ENCODE peak calls at places on chromosomes 12 and 14, in nine cellular contexts. G is endothelial cell of umbilical vein, Z is vagina, F is WERI-Rb-1, U is BE2C, N is tibial artery, L is mammary epithelial cell, B is A673, J is kidney epithelial cell. H is an unnamed sample.
A peak's percentile ranks its signal among the peaks of the same experiment; 100 is the strongest.

GRCh38 chr12:90816353-90817089 is 138.5 kb downstream of the CCER1 start:
- DNase-seq in G (peak; percentile 91), Z (no peak), F (no peak), U (no peak), N (no peak), L (peak; percentile 74), B (no peak), J (no peak), H (no peak)

GRCh38 chr12:46534442-46534841 is 161.9 kb upstream of the SLC38A2 start:
- DNase-seq in G (peak; percentile 74), Z (no peak), F (no peak), U (no peak), N (no peak), L (no peak), B (no peak), J (no peak), H (no peak)

GRCh38 chr12:57816001-57816854 is 2.3 kb downstream of the AVIL start:
- DNase-seq in G (no peak), Z (no peak), F (no peak), U (peak; percentile 42), N (peak; percentile 44), L (no peak), B (no peak), J (no peak), H (no peak)

GRCh38 chr12:10601860-10602259 is 11.5 kb downstream of the MAGOHB start:
- DNase-seq in G (no peak), Z (no peak), F (no peak), U (no peak), N (no peak), L (no peak), B (no peak), J (no peak), H (no peak)

GRCh38 chr12:6958609-6959375 is 7.6 kb downstream of the PTPN6 start:
- DNase-seq in G (no peak), Z (no peak), F (no peak), U (no peak), N (peak; percentile 62), L (no peak), B (no peak), J (no peak), H (no peak)

GRCh38 chr14:73696466-73697390 is 17.5 kb downstream of the PNMA1 start:
- DNase-seq in G (peak; percentile 14), Z (no peak), F (no peak), U (no peak), N (no peak), L (peak; percentile 74), B (no peak), J (peak; percentile 50), H (no peak)

GRCh38 chr12:64171715-64172114 is 50.4 kb downstream of the KICS2 start:
- DNase-seq in G (peak; percentile 45), Z (no peak), F (no peak), U (no peak), N (no peak), L (peak; percentile 56), B (peak; percentile 33), J (no peak), H (no peak)

GRCh38 chr12:110704750-110705149 is 15.8 kb upstream of the HVCN1 start:
- DNase-seq in G (no peak), Z (no peak), F (peak; percentile 47), U (no peak), N (no peak), L (peak; percentile 24), B (no peak), J (no peak), H (no peak)

GRCh38 chr12:110555509-110556406 is 27.4 kb downstream of the PPTC7 start:
- DNase-seq in G (no peak), Z (no peak), F (no peak), U (no peak), N (no peak), L (peak; percentile 76), B (peak; percentile 55), J (no peak), H (no peak)

GRCh38 chr12:47075192-47076084 is 4.0 kb upstream of the PCED1B start:
- DNase-seq in G (no peak), Z (no peak), F (no peak), U (no peak), N (no peak), L (no peak), B (no peak), J (no peak), H (no peak)

GRCh38 chr14:28742171-28742846 is 24.3 kb upstream of the FOXG1 start:
- DNase-seq in G (no peak), Z (no peak), F (no peak), U (no peak), N (no peak), L (no peak), B (no peak), J (no peak), H (no peak)

GRCh38 chr14:101962503-101962874 is 1.9 kb upstream of the DYNC1H1 start:
- DNase-seq in G (no peak), Z (no peak), F (peak; percentile 30), U (peak; percentile 96), N (peak; percentile 80), L (peak; percentile 69), B (peak; percentile 97), J (peak; percentile 61), H (no peak)

GRCh38 chr14:100604126-100604501 is 16.9 kb upstream of the BEGAIN start:
- DNase-seq in G (no peak), Z (no peak), F (no peak), U (peak; percentile 4), N (peak; percentile 56), L (no peak), B (no peak), J (no peak), H (no peak)

GRCh38 chr12:78359530-78359929 is 505.0 kb upstream of the SYT1 start:
- DNase-seq in G (no peak), Z (no peak), F (no peak), U (no peak), N (no peak), L (no peak), B (no peak), J (no peak), H (no peak)

GRCh38 chr12:128970941-128971340 is 117.7 kb downstream of the GLT1D1 start:
- DNase-seq in G (no peak), Z (no peak), F (no peak), U (no peak), N (no peak), L (no peak), B (no peak), J (no peak), H (no peak)

GRCh38 chr12:45290218-45290609 is 74.3 kb downstream of the ANO6 start:
- DNase-seq in G (no peak), Z (no peak), F (no peak), U (no peak), N (no peak), L (peak; percentile 87), B (peak; percentile 31), J (peak; percentile 14), H (no peak)

GRCh38 chr12:97380440-97380839 is 82.2 kb upstream of the RMST start:
- DNase-seq in G (no peak), Z (no peak), F (no peak), U (no peak), N (no peak), L (no peak), B (no peak), J (no peak), H (no peak)
- H3K27me3 ChIP-seq in G (no peaks in the 10 kb centered on the region), Z (no peaks in the 10 kb centered on the region), F (no peaks in the 10 kb centered on the region), U (no peaks in the 10 kb centered on the region), N (no peaks in the 10 kb centered on the region), L (no peaks in the 10 kb centered on the region), B (peaks cover 5% of the 10 kb centered on the region), J (no peaks in the 10 kb centered on the region), H (no peaks in the 10 kb centered on the region)

GRCh38 chr14:70018246-70018645 is 139.0 kb downstream of the SMOC1 start:
- DNase-seq in G (no peak), Z (no peak), F (no peak), U (no peak), N (no peak), L (no peak), B (no peak), J (no peak), H (no peak)

GRCh38 chr14:70014696-70015095 is 135.5 kb downstream of the SMOC1 start:
- DNase-seq in G (no peak), Z (no peak), F (no peak), U (no peak), N (no peak), L (no peak), B (no peak), J (no peak), H (no peak)

GRCh38 chr14:70021548-70021947 is 142.3 kb downstream of the SMOC1 start:
- DNase-seq in G (no peak), Z (no peak), F (no peak), U (no peak), N (no peak), L (no peak), B (no peak), J (no peak), H (no peak)

GRCh38 chr14:70020350-70021170 is 141.3 kb downstream of the SMOC1 start:
- DNase-seq in G (peak; percentile 62), Z (no peak), F (no peak), U (no peak), N (no peak), L (no peak), B (no peak), J (no peak), H (no peak)

DNA sequence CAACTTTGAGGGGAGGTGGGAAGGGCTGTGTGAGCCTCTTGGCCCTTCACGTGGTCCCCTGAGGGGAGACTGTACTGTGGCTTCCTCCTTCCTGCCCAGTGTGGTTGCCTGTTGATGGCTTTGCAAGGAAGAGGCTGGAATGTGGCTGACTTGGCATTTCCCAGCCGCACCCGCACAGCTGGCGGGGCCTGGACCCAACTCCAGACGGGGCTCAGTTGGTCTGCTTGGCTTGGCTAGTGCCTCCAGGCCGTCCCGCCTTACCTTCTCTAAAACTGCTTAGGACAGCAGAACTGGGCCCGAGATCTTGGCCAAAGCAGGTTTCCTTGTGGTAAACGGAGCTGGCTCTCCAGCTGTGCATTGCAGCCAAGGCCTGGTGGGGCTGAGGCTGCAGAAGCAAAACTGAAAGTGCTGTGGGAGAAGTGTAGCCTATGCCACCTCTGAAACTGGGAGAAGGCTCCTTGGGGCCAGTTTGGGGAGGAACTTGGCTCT is 139.5 kb downstream of the SMOC1 start:
- DNase-seq in G (no peak), Z (no peak), F (no peak), U (no peak), N (peak; percentile 80), L (no peak), B (no peak), J (no peak), H (no peak)
- H3K4me3 ChIP-seq in G (no peak overlapping the region), Z (peak overlapping the region; percentile 29), F (no peak overlapping the region), U (no peak overlapping the region), N (peak overlapping the region; percentile 42), L (no peak overlapping the region), B (no peak overlapping the region), J (no peak overlapping the region), H (peak overlapping the region; percentile 74)

GRCh38 chr14:105470812-105471771 is 3.5 kb upstream of the CRIP2 start:
- DNase-seq in G (no peak), Z (no peak), F (no peak), U (peak; percentile 88), N (peak; percentile 67), L (no peak), B (peak; percentile 59), J (no peak), H (no peak)
- TF ChIP-seq CTCF in G (no peak), Z (no peak), F (peak; percentile 43), U (peak; percentile 54), N (peak; percentile 8), L (no peak), B (peak; percentile 27), J (peak; percentile 24), H (peak; percentile 7)

DNA sequence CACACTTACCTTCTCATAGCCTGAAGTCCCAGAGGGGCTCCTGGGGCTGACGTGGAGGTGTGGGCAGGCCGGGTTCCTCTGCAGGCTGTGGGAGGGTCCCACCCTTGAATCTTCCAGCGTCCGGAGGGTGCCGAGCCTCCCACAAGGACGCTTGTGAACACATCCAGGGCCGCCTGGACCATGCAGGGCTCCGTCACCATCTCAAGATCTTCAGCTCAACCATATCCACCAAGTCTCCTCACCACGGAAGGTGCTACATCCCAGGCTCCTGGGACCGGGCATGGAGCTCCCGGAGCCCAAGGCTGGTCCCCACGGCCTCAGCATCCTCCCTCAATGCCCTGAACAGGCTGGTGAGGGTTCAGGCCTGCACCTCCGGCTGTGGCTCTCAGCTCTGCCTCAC is 10.7 kb upstream of the FBRSL1 start:
- DNase-seq in G (no peak), Z (no peak), F (no peak), U (no peak), N (no peak), L (no peak), B (no peak), J (no peak), H (no peak)
- H3K27me3 ChIP-seq in G (no peaks in the 10 kb centered on the region), Z (no peaks in the 10 kb centered on the region), F (no peaks in the 10 kb centered on the region), U (no peaks in the 10 kb centered on the region), N (no peaks in the 10 kb centered on the region), L (no peaks in the 10 kb centered on the region), B (no peaks in the 10 kb centered on the region), J (peaks cover 8% of the 10 kb centered on the region), H (no peaks in the 10 kb centered on the region)